ENCODE peak calls at places on chromosome 19, in six cellular contexts. One of them, this sample, is unnamed.

GRCh38 chr19:32351807-32352630 is 6.6 kb downstream of the ZNF507 start:
- DNase-seq in AG10803: peak
- DNase-seq in aorta: no peak
- DNase-seq in H7: no peak
- DNase-seq in astrocyte of the spinal cord: peak
- DNase-seq in left lung: no peak
- DNase-seq in this sample: no peak

GRCh38 chr19:28208745-28209144 is 1004.2 kb downstream of the UQCRFS1 start:
- DNase-seq in astrocyte of the spinal cord: no peak
- DNase-seq in left lung: no peak
- DNase-seq in aorta: no peak
- DNase-seq in AG10803: peak
- DNase-seq in H7: no peak
- DNase-seq in this sample: no peak

GRCh38 chr19:47626238-47626637 is 17.3 kb downstream of the BICRA start:
- DNase-seq in astrocyte of the spinal cord: no peak
- DNase-seq in AG10803: no peak
- DNase-seq in aorta: no peak
- DNase-seq in H7: no peak
- DNase-seq in left lung: no peak
- DNase-seq in this sample: no peak

GRCh38 chr19:33804021-33804799 is 7.5 kb downstream of the KCTD15 start:
- DNase-seq in H7: no peak
- DNase-seq in AG10803: peak
- DNase-seq in aorta: peak
- DNase-seq in left lung: no peak
- DNase-seq in astrocyte of the spinal cord: peak
- DNase-seq in this sample: peak

GRCh38 chr19:56840452-56841193 is at the start of the genes PEG3 and ZIM2:
- DNase-seq in H7: peak
- DNase-seq in left lung: peak
- DNase-seq in AG10803: no peak
- DNase-seq in aorta: peak
- DNase-seq in astrocyte of the spinal cord: no peak
- DNase-seq in this sample: peak

GRCh38 chr19:6769006-6769637 is 1.9 kb upstream of the SH2D3A start:
- DNase-seq in left lung: no peak
- DNase-seq in aorta: no peak
- DNase-seq in AG10803: peak
- DNase-seq in astrocyte of the spinal cord: no peak
- DNase-seq in H7: peak
- DNase-seq in this sample: no peak

GRCh38 chr19:20558011-20558410 is 7.6 kb downstream of the ZNF737 start:
- DNase-seq in H7: no peak
- DNase-seq in astrocyte of the spinal cord: no peak
- DNase-seq in aorta: no peak
- DNase-seq in left lung: no peak
- DNase-seq in AG10803: no peak
- DNase-seq in this sample: peak

GRCh38 chr19:13031917-13032623 is 36.8 kb downstream of the NFIX start:
- DNase-seq in AG10803: peak
- DNase-seq in H7: no peak
- DNase-seq in left lung: no peak
- DNase-seq in astrocyte of the spinal cord: peak
- DNase-seq in aorta: no peak
- DNase-seq in this sample: no peak

GRCh38 chr19:48837081-48837524 is 812 bp upstream of the HSD17B14 start:
- DNase-seq in AG10803: peak
- DNase-seq in H7: peak
- DNase-seq in left lung: peak
- DNase-seq in aorta: peak
- DNase-seq in astrocyte of the spinal cord: peak
- DNase-seq in this sample: peak

GRCh38 chr19:23393121-23393520 is 2.1 kb downstream of the ZNF91 start:
- DNase-seq in AG10803: no peak
- DNase-seq in left lung: no peak
- DNase-seq in astrocyte of the spinal cord: no peak
- DNase-seq in aorta: no peak
- DNase-seq in H7: no peak
- DNase-seq in this sample: no peak

GRCh38 chr19:1324792-1325567 is 39.3 kb downstream of the EFNA2 start:
- DNase-seq in H7: peak
- DNase-seq in left lung: peak
- DNase-seq in AG10803: peak
- DNase-seq in aorta: peak
- DNase-seq in astrocyte of the spinal cord: peak
- DNase-seq in this sample: peak
- H3K4me3 ChIP-seq in H7: peak
- H3K4me3 ChIP-seq in left lung: no peak
- H3K4me3 ChIP-seq in AG10803: peak
- H3K4me3 ChIP-seq in aorta: no peak
- H3K4me3 ChIP-seq in astrocyte of the spinal cord: peak
- H3K4me3 ChIP-seq in this sample: peak

GRCh38 chr19:58563034-58563573 is 4.7 kb upstream of the UBE2M start:
- DNase-seq in astrocyte of the spinal cord: no peak
- DNase-seq in left lung: peak
- DNase-seq in aorta: peak
- DNase-seq in AG10803: no peak
- DNase-seq in H7: peak
- DNase-seq in this sample: peak
- H3K4me3 ChIP-seq in astrocyte of the spinal cord: no peak
- H3K4me3 ChIP-seq in left lung: peak
- H3K4me3 ChIP-seq in aorta: no peak
- H3K4me3 ChIP-seq in AG10803: peak
- H3K4me3 ChIP-seq in H7: no peak
- H3K4me3 ChIP-seq in this sample: peak

GRCh38 chr19:16070366-16070990 is 5.8 kb upstream of the TPM4 start:
- DNase-seq in AG10803: no peak
- DNase-seq in left lung: peak
- DNase-seq in astrocyte of the spinal cord: no peak
- DNase-seq in aorta: peak
- DNase-seq in H7: no peak
- DNase-seq in this sample: peak

GRCh38 chr19:16067205-16067938 is 8.9 kb upstream of the TPM4 start:
- DNase-seq in left lung: peak
- DNase-seq in aorta: peak
- DNase-seq in AG10803: peak
- DNase-seq in astrocyte of the spinal cord: peak
- DNase-seq in H7: peak
- DNase-seq in this sample: no peak

GRCh38 chr19:16068696-16069259 is 7.5 kb upstream of the TPM4 start:
- DNase-seq in astrocyte of the spinal cord: no peak
- DNase-seq in H7: no peak
- DNase-seq in left lung: no peak
- DNase-seq in aorta: peak
- DNase-seq in AG10803: no peak
- DNase-seq in this sample: no peak

GRCh38 chr19:16071072-16071691 is 5.1 kb upstream of the TPM4 start:
- DNase-seq in aorta: peak
- DNase-seq in left lung: peak
- DNase-seq in astrocyte of the spinal cord: no peak
- DNase-seq in AG10803: no peak
- DNase-seq in H7: no peak
- DNase-seq in this sample: no peak

GRCh38 chr19:16069813-16070365 is 6.4 kb upstream of the TPM4 start:
- DNase-seq in left lung: peak
- DNase-seq in AG10803: no peak
- DNase-seq in astrocyte of the spinal cord: no peak
- DNase-seq in H7: no peak
- DNase-seq in aorta: peak
- DNase-seq in this sample: no peak
- H3K4me3 ChIP-seq in left lung: no peak
- H3K4me3 ChIP-seq in AG10803: no peak
- H3K4me3 ChIP-seq in astrocyte of the spinal cord: no peak
- H3K4me3 ChIP-seq in H7: no peak
- H3K4me3 ChIP-seq in aorta: peak
- H3K4me3 ChIP-seq in this sample: peak

DNA sequence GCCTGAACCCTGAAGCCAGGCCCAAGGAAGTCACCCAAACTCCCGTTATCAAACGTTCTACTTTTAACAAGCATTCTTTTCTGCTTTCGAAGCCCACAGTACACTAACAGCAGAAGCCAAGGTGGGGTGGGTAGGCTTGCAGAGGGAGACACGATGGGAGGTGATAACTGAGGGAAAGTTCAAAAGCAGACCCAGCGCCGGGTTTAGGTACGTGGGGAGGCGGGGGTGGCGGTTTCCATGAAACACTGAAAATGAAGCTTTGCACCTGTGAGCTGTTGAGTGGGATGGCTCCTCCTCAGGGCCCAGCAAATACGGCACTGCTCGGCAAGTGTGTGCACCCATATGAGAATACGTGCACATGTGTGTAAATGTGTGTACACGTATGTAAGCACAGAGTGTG is 49.8 kb downstream of the KLF2 start:
- DNase-seq in AG10803: no peak
- DNase-seq in H7: no peak
- DNase-seq in aorta: peak
- DNase-seq in left lung: no peak
- DNase-seq in astrocyte of the spinal cord: no peak
- DNase-seq in this sample: no peak
- H3K4me3 ChIP-seq in AG10803: no peak
- H3K4me3 ChIP-seq in H7: no peak
- H3K4me3 ChIP-seq in aorta: no peak
- H3K4me3 ChIP-seq in left lung: no peak
- H3K4me3 ChIP-seq in astrocyte of the spinal cord: no peak
- H3K4me3 ChIP-seq in this sample: no peak

DNA sequence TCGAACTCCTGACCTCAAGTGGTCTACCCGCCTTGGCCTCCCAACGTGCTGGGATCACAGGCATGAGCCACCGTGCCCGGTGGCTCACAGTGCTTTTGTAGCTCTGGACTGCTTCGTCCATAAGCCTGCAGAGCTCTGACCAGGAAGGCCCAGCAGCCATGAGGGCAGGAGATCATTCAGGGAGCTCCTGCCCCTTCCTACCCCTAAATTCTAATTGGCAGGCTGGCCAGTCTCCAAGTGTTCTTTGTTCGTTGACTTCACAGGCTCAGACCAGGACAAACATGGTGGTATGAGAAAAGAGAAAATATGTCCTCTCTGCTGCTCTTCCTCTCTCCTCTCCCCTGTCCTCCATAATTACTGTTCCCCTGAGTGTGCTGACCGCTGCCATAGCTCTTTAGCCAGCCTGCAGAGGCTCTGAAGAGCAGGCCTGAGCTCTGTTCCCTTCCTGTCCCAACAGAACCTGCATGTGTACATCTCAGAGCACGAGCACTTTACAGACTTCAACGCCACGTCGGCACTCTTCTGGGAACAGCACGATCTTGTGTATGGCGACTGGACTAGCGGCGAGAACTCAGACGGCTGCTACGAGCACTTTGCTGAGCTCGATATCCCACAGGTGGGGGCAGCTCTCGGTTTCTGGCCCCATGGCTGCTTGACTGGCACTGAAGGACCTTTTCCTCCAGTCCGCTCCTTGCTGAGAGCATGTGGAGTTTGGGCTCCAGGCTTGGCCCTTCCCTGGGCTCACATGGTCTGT is 19.0 kb downstream of the CLPTM1 start:
- DNase-seq in aorta: no peak
- DNase-seq in astrocyte of the spinal cord: no peak
- DNase-seq in H7: no peak
- DNase-seq in left lung: no peak
- DNase-seq in AG10803: no peak
- DNase-seq in this sample: no peak
- H3K4me3 ChIP-seq in aorta: no peak
- H3K4me3 ChIP-seq in astrocyte of the spinal cord: no peak
- H3K4me3 ChIP-seq in H7: no peak
- H3K4me3 ChIP-seq in left lung: no peak
- H3K4me3 ChIP-seq in AG10803: no peak
- H3K4me3 ChIP-seq in this sample: no peak

GRCh38 chr19:29724102-29724641 is 9.1 kb upstream of the C19orf12 start:
- DNase-seq in left lung: no peak
- DNase-seq in H7: peak
- DNase-seq in aorta: no peak
- DNase-seq in astrocyte of the spinal cord: peak
- DNase-seq in AG10803: no peak
- DNase-seq in this sample: no peak
- H3K4me3 ChIP-seq in left lung: no peak
- H3K4me3 ChIP-seq in H7: peak
- H3K4me3 ChIP-seq in aorta: no peak
- H3K4me3 ChIP-seq in astrocyte of the spinal cord: peak
- H3K4me3 ChIP-seq in AG10803: peak
- H3K4me3 ChIP-seq in this sample: peak

DNA sequence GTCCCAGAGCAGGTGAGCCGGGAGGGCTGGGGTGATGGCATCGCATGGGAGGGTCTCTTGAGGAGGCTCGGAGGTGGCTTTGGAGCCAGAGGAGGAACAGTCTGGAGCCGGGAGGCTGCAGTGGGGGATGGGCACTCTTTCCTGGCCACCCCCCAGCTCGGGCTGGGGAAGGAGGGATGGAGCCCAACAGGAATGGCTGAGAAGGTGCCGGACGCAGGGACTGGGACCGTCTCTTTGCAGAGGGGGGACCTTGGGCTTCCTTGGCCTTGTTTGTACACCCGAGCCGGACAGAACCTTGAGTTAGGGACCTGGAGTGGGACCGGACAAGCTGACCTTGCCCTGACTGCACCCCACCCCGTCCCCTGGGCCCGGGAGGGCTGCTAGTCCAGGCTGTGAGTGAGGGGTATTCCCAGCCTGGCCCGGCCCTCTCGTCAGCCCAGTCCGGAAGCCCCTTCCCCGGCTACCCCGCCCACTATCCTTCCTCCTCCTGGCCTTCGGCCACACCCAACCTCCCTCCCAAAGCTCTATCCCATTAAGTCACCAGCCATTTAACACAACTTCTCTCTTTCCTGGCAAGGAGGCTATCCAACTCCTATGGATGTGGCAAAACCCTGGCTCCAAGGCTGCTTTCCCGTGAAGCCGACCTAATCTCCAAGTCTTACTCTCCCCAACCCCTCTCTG is 863 bp upstream of the TBXA2R start:
- DNase-seq in H7: peak
- DNase-seq in aorta: peak
- DNase-seq in left lung: peak
- DNase-seq in astrocyte of the spinal cord: peak
- DNase-seq in AG10803: peak
- DNase-seq in this sample: peak
- H3K4me3 ChIP-seq in H7: peak
- H3K4me3 ChIP-seq in aorta: peak
- H3K4me3 ChIP-seq in left lung: peak
- H3K4me3 ChIP-seq in astrocyte of the spinal cord: peak
- H3K4me3 ChIP-seq in AG10803: peak
- H3K4me3 ChIP-seq in this sample: peak

DNA sequence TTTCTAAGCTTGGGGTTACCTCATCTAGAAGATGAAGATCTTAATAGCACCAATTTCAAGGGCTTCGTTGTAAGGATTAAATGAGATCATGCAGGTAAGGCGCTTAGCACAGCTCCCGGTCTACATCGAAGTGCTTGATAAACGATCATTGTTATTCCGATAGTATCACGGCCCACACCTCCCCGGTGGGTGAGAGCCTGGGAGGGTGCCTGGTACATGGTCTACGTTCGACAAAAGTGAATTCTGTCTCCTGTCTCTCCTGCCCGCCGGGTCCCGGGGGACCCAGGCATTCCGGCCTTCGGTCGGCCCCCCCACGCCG is 501 bp upstream of the MYH14 start:
- DNase-seq in left lung: no peak
- DNase-seq in AG10803: no peak
- DNase-seq in astrocyte of the spinal cord: no peak
- DNase-seq in aorta: no peak
- DNase-seq in H7: no peak
- DNase-seq in this sample: no peak
- H3K4me3 ChIP-seq in left lung: peak
- H3K4me3 ChIP-seq in AG10803: no peak
- H3K4me3 ChIP-seq in astrocyte of the spinal cord: no peak
- H3K4me3 ChIP-seq in aorta: no peak
- H3K4me3 ChIP-seq in H7: peak
- H3K4me3 ChIP-seq in this sample: peak